ENCODE peak calls at places on chromosomes 5 and 9, in nine cellular contexts. P, W, S, T, M, Z, Y, N and F are unnamed samples.

GRCh38 chr5:16899171-16899570 is 36.9 kb downstream of the MYO10 start:
- DNase-seq in P (no peak), W (peak; percentile 53), S (no peak), T (no peak), M (no peak), Z (no peak), Y (no peak), N (no peak), F (no peak)

GRCh38 chr5:15500326-15500958 is 462 bp downstream of the FBXL7 start:
- DNase-seq in P (no peak), W (peak; percentile 32), S (peak; percentile 20), T (peak; percentile 53), M (no peak), Z (peak; percentile 85), Y (peak; percentile 55), N (peak; percentile 48), F (no peak)

GRCh38 chr5:63401434-63402046 is 560.7 kb downstream of the HTR1A start:
- DNase-seq in P (no peak), W (peak; percentile 53), S (peak; percentile 41), T (no peak), M (peak; percentile 20), Z (no peak), Y (peak; percentile 60), N (peak; percentile 68), F (no peak)

GRCh38 chr5:75037106-75037505 is 15.3 kb downstream of the GCNT4 start:
- DNase-seq in P (no peak), W (peak; percentile 48), S (peak; percentile 30), T (no peak), M (no peak), Z (no peak), Y (peak; percentile 51), N (no peak), F (peak; percentile 51)

GRCh38 chr9:126057461-126057860 is 269.2 kb upstream of the MVB12B start:
- DNase-seq in P (no peak), W (no peak), S (no peak), T (no peak), M (no peak), Z (no peak), Y (no peak), N (no peak), F (no peak)

GRCh38 chr5:102450313-102450990 is 48.3 kb downstream of the SLCO6A1 start:
- DNase-seq in P (no peak), W (peak; percentile 3), S (no peak), T (peak; percentile 24), M (no peak), Z (no peak), Y (no peak), N (no peak), F (no peak)

GRCh38 chr9:136806631-136807201 is 1.0 kb upstream of the RABL6 start:
- DNase-seq in P (no peak), W (no peak), S (peak; percentile 4), T (peak; percentile 51), M (no peak), Z (no peak), Y (no peak), N (no peak), F (no peak)

GRCh38 chr5:132253452-132254320 is 3.8 kb upstream of the PDLIM4 start:
- DNase-seq in P (no peak), W (no peak), S (peak; percentile 21), T (no peak), M (no peak), Z (no peak), Y (no peak), N (no peak), F (no peak)

GRCh38 chr5:80937591-80937990 is 22.6 kb upstream of the RASGRF2 start:
- DNase-seq in P (no peak), W (peak; percentile 17), S (no peak), T (no peak), M (no peak), Z (no peak), Y (no peak), N (no peak), F (no peak)

GRCh38 chr5:55450050-55450765 is 84.6 kb downstream of the PLPP1 start:
- DNase-seq in P (no peak), W (no peak), S (no peak), T (no peak), M (no peak), Z (no peak), Y (peak; percentile 35), N (no peak), F (no peak)

GRCh38 chr9:33458444-33458843 is 11.1 kb upstream of the AQP3 start:
- DNase-seq in P (peak; percentile 55), W (peak; percentile 55), S (no peak), T (no peak), M (peak; percentile 89), Z (no peak), Y (no peak), N (no peak), F (no peak)

GRCh38 chr9:117415584-117415937 is 704 bp upstream of the ASTN2 start:
- DNase-seq in P (no peak), W (no peak), S (no peak), T (no peak), M (no peak), Z (no peak), Y (no peak), N (no peak), F (no peak)

DNA sequence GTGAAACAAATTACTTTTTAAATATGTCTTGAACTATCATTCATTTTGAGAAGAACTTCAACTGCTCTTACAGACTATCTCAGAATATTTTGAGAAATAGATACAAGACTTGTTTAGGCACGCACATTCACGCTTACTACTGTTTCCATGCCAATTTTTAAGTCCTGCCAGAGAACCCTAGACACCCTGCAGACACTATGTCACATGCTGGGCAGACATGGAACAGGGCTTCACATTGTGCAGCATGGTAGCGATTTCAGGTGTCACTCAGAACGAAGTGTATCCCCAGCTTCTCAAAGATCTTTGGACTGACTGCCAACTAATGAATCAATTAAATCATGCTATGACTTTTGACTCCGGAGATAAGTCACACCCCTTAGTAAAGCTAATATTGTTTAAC is 128.7 kb upstream of the SLC27A6 start:
- DNase-seq in P (no peak), W (no peak), S (no peak), T (no peak), M (no peak), Z (no peak), Y (no peak), N (no peak), F (no peak)
- H3K27ac ChIP-seq in P (no peak overlapping the region), W (no peak overlapping the region), S (no peak overlapping the region), T (no peak overlapping the region), M (no peak overlapping the region), Z (no peak overlapping the region), Y (no peak overlapping the region), N (no peak overlapping the region), F (no peak overlapping the region)

DNA sequence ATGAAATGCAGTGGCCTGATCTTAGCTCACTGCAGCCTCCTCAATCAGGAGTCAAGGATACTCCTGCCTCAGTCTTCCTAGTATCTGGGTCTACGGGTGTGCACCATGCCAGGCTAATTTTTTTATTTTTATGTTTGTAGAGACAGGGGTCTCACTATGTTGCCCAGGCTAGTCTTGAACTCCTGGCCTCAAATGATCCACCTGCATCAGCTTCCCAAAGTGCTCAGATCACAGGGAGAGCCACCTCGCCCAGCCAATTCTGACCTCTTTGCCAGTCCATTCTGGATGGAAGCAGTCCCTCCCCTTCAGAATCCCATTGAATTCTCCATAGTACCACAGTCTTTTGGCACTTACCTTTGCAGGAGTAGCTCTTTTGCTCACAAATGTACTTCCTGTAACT is 1.7 kb upstream of the CANX start:
- DNase-seq in P (no peak), W (no peak), S (no peak), T (no peak), M (no peak), Z (no peak), Y (no peak), N (no peak), F (no peak)
- H3K27ac ChIP-seq in P (peak overlapping the region; percentile 96), W (peak overlapping the region; percentile 95), S (peak overlapping the region; percentile 100), T (peak overlapping the region; percentile 98), M (peak overlapping the region; percentile 95), Z (peak overlapping the region; percentile 96), Y (peak overlapping the region; percentile 97), N (no peak overlapping the region), F (no peak overlapping the region)

GRCh38 chr5:112918679-112919078 is 3.3 kb downstream of the REEP5 start:
- DNase-seq in P (no peak), W (no peak), S (no peak), T (no peak), M (no peak), Z (no peak), Y (no peak), N (no peak), F (no peak)

GRCh38 chr5:112923988-112924387 is 2.0 kb upstream of the REEP5 start:
- DNase-seq in P (no peak), W (no peak), S (no peak), T (no peak), M (no peak), Z (no peak), Y (no peak), N (no peak), F (no peak)

GRCh38 chr5:112921833-112922817 is at the start of gene REEP5:
- DNase-seq in P (peak; percentile 75), W (peak; percentile 81), S (peak; percentile 89), T (peak; percentile 89), M (peak; percentile 91), Z (peak; percentile 89), Y (peak; percentile 82), N (peak; percentile 80), F (no peak)

GRCh38 chr5:112921031-112921832 is 795 bp downstream of the REEP5 start:
- DNase-seq in P (peak; percentile 45), W (peak; percentile 69), S (peak; percentile 75), T (peak; percentile 80), M (peak; percentile 61), Z (peak; percentile 78), Y (peak; percentile 78), N (peak; percentile 64), F (no peak)

GRCh38 chr5:112923148-112923917 is 1.3 kb upstream of the REEP5 start:
- DNase-seq in P (no peak), W (no peak), S (no peak), T (no peak), M (peak; percentile 78), Z (no peak), Y (no peak), N (no peak), F (no peak)
- H3K27ac ChIP-seq in P (peak overlapping the region; percentile 40), W (no peak overlapping the region), S (peak overlapping the region; percentile 94), T (peak overlapping the region; percentile 97), M (peak overlapping the region; percentile 66), Z (peak overlapping the region; percentile 92), Y (no peak overlapping the region), N (no peak overlapping the region), F (no peak overlapping the region)

GRCh38 chr5:158770506-158770905 is 329.2 kb downstream of the EBF1 start:
- DNase-seq in P (no peak), W (peak; percentile 26), S (no peak), T (no peak), M (no peak), Z (no peak), Y (peak; percentile 62), N (no peak), F (no peak)

GRCh38 chr5:158769702-158770101 is 330.0 kb downstream of the EBF1 start:
- DNase-seq in P (no peak), W (no peak), S (no peak), T (no peak), M (no peak), Z (no peak), Y (peak; percentile 50), N (no peak), F (no peak)

GRCh38 chr5:158765407-158765806 is 334.3 kb downstream of the EBF1 start:
- DNase-seq in P (no peak), W (no peak), S (no peak), T (no peak), M (peak; percentile 4), Z (no peak), Y (no peak), N (no peak), F (no peak)

GRCh38 chr5:158773151-158773550 is 326.6 kb downstream of the EBF1 start:
- DNase-seq in P (no peak), W (no peak), S (no peak), T (no peak), M (no peak), Z (no peak), Y (peak; percentile 23), N (no peak), F (no peak)

GRCh38 chr5:158769079-158769478 is 330.6 kb downstream of the EBF1 start:
- DNase-seq in P (no peak), W (no peak), S (no peak), T (no peak), M (no peak), Z (no peak), Y (no peak), N (no peak), F (no peak)
- H3K27ac ChIP-seq in P (no peak overlapping the region), W (no peak overlapping the region), S (peak overlapping the region; percentile 12), T (no peak overlapping the region), M (no peak overlapping the region), Z (peak overlapping the region; percentile 84), Y (no peak overlapping the region), N (no peak overlapping the region), F (no peak overlapping the region)